ENCODE peak calls at places on chromosomes 16 and 17, in four cellular contexts. W, N, E and P are unnamed samples.

GRCh38 chr16:10966129-10966528 is 21.8 kb downstream of the CLEC16A start:
- DNase-seq in W (no peak), N (no peak), E (peak; percentile 63), P (no peak)

GRCh38 chr16:48317614-48318013 is 67.6 kb downstream of the SIAH1 start:
- DNase-seq in W (no peak), N (no peak), E (peak; percentile 57), P (peak; percentile 10)

GRCh38 chr16:78142784-78143183 is 43.3 kb downstream of the WWOX start:
- DNase-seq in W (no peak), N (no peak), E (no peak), P (no peak)

GRCh38 chr17:75875182-75875939 is 3.0 kb downstream of the TRIM47 start:
- DNase-seq in W (no peak), N (no peak), E (no peak), P (no peak)

GRCh38 chr17:80793421-80793820 is 198.2 kb upstream of the CHMP6 start:
- DNase-seq in W (no peak), N (no peak), E (no peak), P (no peak)

GRCh38 chr16:77777745-77778144 is 10.6 kb upstream of the VAT1L start:
- DNase-seq in W (no peak), N (no peak), E (no peak), P (no peak)

GRCh38 chr16:27286446-27286845 is 17.9 kb upstream of the NSMCE1 start:
- DNase-seq in W (no peak), N (peak; percentile 64), E (no peak), P (no peak)

GRCh38 chr17:31391496-31391949 is at the start of gene RAB11FIP4:
- DNase-seq in W (no peak), N (no peak), E (peak; percentile 45), P (no peak)

GRCh38 chr16:16021988-16022682 is 72.7 kb downstream of the ABCC1 start:
- DNase-seq in W (no peak), N (peak; percentile 88), E (peak; percentile 98), P (peak; percentile 81)

GRCh38 chr17:47172698-47173565 is 16.2 kb downstream of the CDC27 start:
- DNase-seq in W (no peak), N (no peak), E (no peak), P (no peak)

GRCh38 chr17:81960130-81960958 is 643 bp downstream of the NOTUM start:
- DNase-seq in W (no peak), N (no peak), E (peak; percentile 50), P (no peak)

GRCh38 chr17:50064253-50064991 is 8.5 kb downstream of the ITGA3 start:
- DNase-seq in W (no peak), N (no peak), E (peak; percentile 56), P (peak; percentile 86)

GRCh38 chr16:30972872-30973271 is 12.1 kb upstream of the HSD3B7 start:
- DNase-seq in W (no peak), N (peak; percentile 38), E (no peak), P (no peak)

GRCh38 chr16:51557670-51558069 is 406.6 kb upstream of the SALL1 start:
- DNase-seq in W (no peak), N (no peak), E (no peak), P (no peak)

GRCh38 chr16:81841709-81842108 is 62.6 kb downstream of the PLCG2 start:
- DNase-seq in W (no peak), N (no peak), E (no peak), P (no peak)

GRCh38 chr17:18187816-18188761 is 4.5 kb downstream of the ALKBH5 start:
- DNase-seq in W (no peak), N (no peak), E (no peak), P (no peak)

GRCh38 chr16:57539072-57539796 is 2.9 kb upstream of the CCDC102A start:
- DNase-seq in W (no peak), N (no peak), E (no peak), P (no peak)

GRCh38 chr17:77906377-77906871 is 52.1 kb upstream of the TNRC6C start:
- DNase-seq in W (no peak), N (no peak), E (no peak), P (no peak)

GRCh38 chr16:12184419-12184831 is 207.9 kb downstream of the SNX29 start:
- DNase-seq in W (no peak), N (no peak), E (no peak), P (no peak)

GRCh38 chr17:39177256-39177655 is 11.3 kb upstream of the ARL5C start:
- DNase-seq in W (peak; percentile 87), N (no peak), E (peak; percentile 20), P (peak; percentile 39)

GRCh38 chr16:4599545-4599944 is 15.1 kb downstream of the UBALD1 start:
- DNase-seq in W (no peak), N (no peak), E (no peak), P (no peak)

GRCh38 chr17:39156491-39156890 is 5.1 kb upstream of the PLXDC1 start:
- DNase-seq in W (no peak), N (no peak), E (no peak), P (no peak)

GRCh38 chr17:76673729-76674128 is 30.2 kb upstream of the ST6GALNAC1 start:
- DNase-seq in W (no peak), N (no peak), E (no peak), P (no peak)

GRCh38 chr16:30041841-30042240 is 10.8 kb upstream of the TLCD3B start:
- DNase-seq in W (no peak), N (no peak), E (peak; percentile 44), P (no peak)

GRCh38 chr17:8292639-8293395 is 2.4 kb downstream of the SLC25A35 start:
- DNase-seq in W (no peak), N (no peak), E (no peak), P (no peak)

GRCh38 chr17:49565948-49566491 is 9.7 kb upstream of the NXPH3 start:
- DNase-seq in W (no peak), N (no peak), E (peak; percentile 38), P (no peak)

GRCh38 chr16:1916654-1916990 is 1.6 kb downstream of the HS3ST6 start:
- DNase-seq in W (no peak), N (no peak), E (no peak), P (no peak)

GRCh38 chr17:77811521-77811920 is 147.0 kb upstream of the TNRC6C start:
- DNase-seq in W (no peak), N (no peak), E (no peak), P (no peak)

GRCh38 chr17:9666461-9667050 is 21.2 kb downstream of the USP43 start:
- DNase-seq in W (no peak), N (no peak), E (no peak), P (no peak)

GRCh38 chr17:46195217-46195855 is 2.1 kb upstream of the KANSL1 start:
- DNase-seq in W (no peak), N (no peak), E (no peak), P (no peak)

GRCh38 chr17:27633312-27634025 is 2.5 kb downstream of the LGALS9 start:
- DNase-seq in W (no peak), N (peak; percentile 12), E (peak; percentile 75), P (no peak)

GRCh38 chr17:31515226-31515759 is 123.8 kb downstream of the RAB11FIP4 start:
- DNase-seq in W (no peak), N (no peak), E (no peak), P (no peak)

GRCh38 chr17:49036270-49036626 is 39.1 kb downstream of the IGF2BP1 start:
- DNase-seq in W (no peak), N (no peak), E (no peak), P (no peak)

GRCh38 chr16:48076455-48077012 is 79.3 kb downstream of the ABCC12 start:
- DNase-seq in W (no peak), N (peak; percentile 93), E (no peak), P (no peak)

GRCh38 chr16:3960049-3960809 is 79.7 kb upstream of the CREBBP start:
- DNase-seq in W (no peak), N (no peak), E (no peak), P (no peak)

GRCh38 chr16:10878644-10879498 is 1.9 kb downstream of the CIITA start:
- DNase-seq in W (no peak), N (no peak), E (no peak), P (no peak)

DNA sequence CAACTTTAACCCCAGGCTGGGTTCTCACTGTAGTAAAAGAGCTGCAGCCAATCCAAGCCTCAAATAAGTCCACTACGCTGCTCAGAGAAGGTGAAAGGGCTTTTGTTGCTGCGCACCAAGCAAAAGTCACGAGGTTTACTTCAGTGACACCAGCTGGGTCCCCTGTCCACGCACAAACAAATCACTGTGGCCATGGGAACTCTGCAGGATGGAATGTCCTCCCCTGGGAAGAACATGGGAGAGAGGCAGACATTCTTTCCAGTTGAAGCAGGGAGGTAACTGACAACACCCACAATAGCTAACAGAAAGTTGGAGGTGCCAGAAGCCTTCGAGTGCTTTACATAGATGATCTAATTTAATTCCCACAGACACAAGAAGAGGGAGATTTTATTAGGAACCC is 181.9 kb downstream of the PMP22 start:
- DNase-seq in W (no peak), N (no peak), E (no peak), P (no peak)
- TF ChIP-seq FOSL1 in W (no peak), N (no peak), E (no peak), P (no peak)

DNA sequence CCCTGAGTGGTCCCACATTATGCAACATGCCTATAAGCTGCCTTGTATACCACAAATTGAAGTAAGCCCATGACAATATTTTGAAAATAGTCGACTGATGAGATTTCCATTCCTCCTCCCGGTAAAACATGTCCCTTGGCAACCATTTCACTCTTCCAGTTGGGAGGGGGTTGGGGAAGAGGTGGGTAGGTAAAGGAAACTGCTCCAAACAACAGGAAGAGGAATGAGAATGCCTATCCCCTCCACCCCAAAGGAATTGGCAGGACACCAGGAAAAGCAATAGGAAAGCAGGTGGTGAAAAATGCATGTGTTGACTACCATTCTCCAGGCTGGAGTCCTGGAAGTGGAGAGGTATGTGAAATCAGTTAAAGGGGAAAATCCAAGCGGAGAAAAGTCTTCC is 455.9 kb upstream of the PSMD7 start:
- DNase-seq in W (no peak), N (no peak), E (no peak), P (no peak)
- TF ChIP-seq FOSL1 in W (no peak), N (no peak), E (no peak), P (no peak)

DNA sequence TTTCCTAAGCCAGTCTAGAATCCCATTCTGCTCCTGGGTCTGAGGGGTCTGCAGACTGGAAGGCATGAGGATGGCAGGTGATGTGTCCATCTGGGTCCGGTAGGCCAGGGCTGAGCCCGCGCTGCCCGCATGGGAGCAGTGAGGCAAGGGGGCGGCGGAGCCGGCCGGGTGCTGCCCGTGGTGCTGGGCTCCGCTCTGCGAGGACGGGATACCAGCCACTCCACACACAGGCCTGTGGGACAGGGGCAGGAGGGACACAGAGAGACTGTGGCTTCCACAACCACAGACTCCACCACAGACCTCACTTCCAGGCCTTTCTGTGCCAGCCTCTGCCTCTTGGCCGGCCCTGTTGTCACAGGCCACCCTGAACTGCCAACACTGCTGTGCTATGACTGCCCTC is 25.4 kb downstream of the MAP1LC3B start:
- DNase-seq in W (no peak), N (no peak), E (no peak), P (no peak)
- TF ChIP-seq FOSL1 in W (no peak), N (no peak), E (no peak), P (no peak)

DNA sequence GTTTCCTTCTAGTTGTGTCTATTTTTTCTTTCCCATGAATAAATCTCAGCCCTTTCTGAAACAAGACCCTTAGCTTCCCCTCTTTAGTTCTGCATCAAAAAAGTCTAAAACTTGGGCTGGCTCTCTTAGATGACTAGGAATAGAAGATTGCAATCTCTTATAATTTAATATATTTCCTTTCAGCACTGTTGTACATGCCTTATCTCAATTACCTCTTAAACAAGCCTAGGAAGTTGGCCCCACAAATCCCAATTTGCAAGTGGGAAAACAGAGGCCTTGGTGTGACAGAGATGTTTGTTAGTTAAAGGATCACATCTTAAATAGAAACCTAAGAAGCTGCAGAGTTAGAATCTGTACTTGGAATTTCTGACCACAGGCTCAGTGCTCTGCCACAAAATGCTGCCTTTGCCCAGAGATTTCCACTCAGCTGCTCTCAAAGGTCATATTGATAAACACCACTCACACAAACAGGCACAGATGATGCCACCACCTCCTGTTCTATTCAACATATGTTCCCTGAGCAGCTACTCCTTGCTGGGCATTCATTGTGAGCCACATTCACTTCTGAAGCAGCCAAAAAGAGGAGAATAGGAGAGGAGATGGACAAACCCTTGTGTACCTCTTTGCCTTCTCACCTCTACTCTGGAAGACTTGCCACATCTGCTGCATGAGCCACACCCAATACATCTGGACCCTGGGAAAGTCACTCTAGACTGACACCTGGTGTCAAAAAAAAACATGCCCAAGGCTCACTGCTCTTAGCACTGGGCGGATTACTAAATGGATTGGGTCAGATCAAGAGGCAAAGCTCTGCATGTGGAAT is 5.5 kb downstream of the CCDC182 start:
- DNase-seq in W (no peak), N (peak; percentile 53), E (peak; percentile 53), P (peak; percentile 61)
- TF ChIP-seq FOSL1 in W (no peak), N (no peak), E (no peak), P (no peak)